ENCODE peak calls at places on chromosomes 6 and 20, in four cellular contexts. T, Z, P and S are unnamed samples.

GRCh38 chr6:40996591-40997247 is 42.3 kb downstream of the UNC5CL start:
- DNase-seq in T (no peak), Z (no peak), P (peak), S (no peak)

GRCh38 chr6:160260283-160261119 is 1.9 kb upstream of the SLC22A2 start:
- DNase-seq in T (no peak), Z (no peak), P (no peak), S (no peak)

GRCh38 chr6:169075211-169075621 is 178.4 kb downstream of the THBS2 start:
- DNase-seq in P (no peak), Z (no peak), T (no peak), S (no peak)

GRCh38 chr6:162922816-162923215 is 195.0 kb downstream of the PACRG start:
- DNase-seq in Z (no peak), T (no peak), P (no peak), S (no peak)

GRCh38 chr6:161269310-161269709 is 4.6 kb downstream of the AGPAT4 start:
- DNase-seq in P (no peak), T (no peak), Z (no peak), S (no peak)

GRCh38 chr6:32432050-32432450 is 7.6 kb upstream of the HLA-DRA start:
- DNase-seq in T (no peak), Z (peak), P (no peak), S (no peak)

GRCh38 chr20:34706912-34707784 is 3.0 kb downstream of the TP53INP2 start:
- DNase-seq in T (no peak), Z (no peak), P (no peak), S (no peak)

GRCh38 chr6:131657630-131658111 is 20.6 kb downstream of the ENPP3 start:
- DNase-seq in Z (no peak), P (peak), T (no peak), S (no peak)

GRCh38 chr20:11807070-11807741 is 110.5 kb upstream of the BTBD3 start:
- DNase-seq in P (no peak), T (no peak), Z (no peak), S (no peak)

GRCh38 chr20:50293244-50294139 is 102.9 kb downstream of the CEBPB start:
- DNase-seq in P (no peak), Z (no peak), T (no peak), S (no peak)

GRCh38 chr20:57378107-57378506 is 13.1 kb upstream of the RBM38 start:
- DNase-seq in T (no peak), P (no peak), Z (no peak), S (no peak)

GRCh38 chr6:79009819-79010218 is 68.2 kb downstream of the PHIP start:
- DNase-seq in Z (no peak), P (no peak), T (no peak), S (no peak)

GRCh38 chr6:111894951-111895350 is 21.7 kb upstream of the FYN start:
- DNase-seq in P (no peak), T (no peak), Z (no peak), S (no peak)

GRCh38 chr6:149316740-149317655 is 514 bp upstream of the TAB2 start:
- DNase-seq in Z (peak), T (peak), P (peak), S (peak)

GRCh38 chr20:5973172-5973571 is 22.7 kb downstream of the MCM8 start:
- DNase-seq in P (no peak), Z (no peak), T (no peak), S (no peak)

GRCh38 chr6:159934181-159934580 is 34.7 kb upstream of the IGF2R start:
- DNase-seq in T (no peak), Z (no peak), P (no peak), S (no peak)

GRCh38 chr6:156848123-156848522 is 70.9 kb downstream of the ARID1B start:
- DNase-seq in Z (no peak), P (no peak), T (no peak), S (no peak)

GRCh38 chr6:40640591-40641293 is 53.6 kb upstream of the LRFN2 start:
- DNase-seq in Z (no peak), P (no peak), T (no peak), S (no peak)

GRCh38 chr6:38034269-38034914 is 214.9 kb downstream of the ZFAND3 start:
- DNase-seq in T (no peak), P (no peak), Z (peak), S (no peak)

GRCh38 chr6:107386340-107386739 is 73.0 kb downstream of the PDSS2 start:
- DNase-seq in T (no peak), P (no peak), Z (no peak), S (no peak)

GRCh38 chr6:97563529-97563928 is 280.5 kb upstream of the MMS22L start:
- DNase-seq in P (no peak), Z (no peak), T (no peak), S (no peak)

GRCh38 chr6:129619579-129620233 is 90.3 kb downstream of the ARHGAP18 start:
- DNase-seq in T (no peak), P (no peak), Z (no peak), S (no peak)